ENCODE peak calls at places on chromosome 5, in eight cellular contexts. One of them, this sample, is unnamed.

GRCh38 chr5:58582004-58582403 is 871 bp upstream of the RAB3C start:
- DNase-seq in progenitor cell of endocrine pancreas: peak
- DNase-seq in NCI-H1092 treated with DMSO at 0.1 percent for 48 hours: peak
- DNase-seq in HFFc6: no peak
- DNase-seq in stimulated activated CD4-positive, alpha-beta T cell treated with anti-CD3 and anti-CD28 coated beads, Interleukin-12 subunit alpha, Interleukin-12 subunit beta, amount 100 ng/mL, for 4 hours: no peak
- DNase-seq in cardiac muscle cell: peak
- DNase-seq in hepatic stellate cell: no peak
- DNase-seq in AML-193: peak
- DNase-seq in this sample: peak

GRCh38 chr5:176676361-176676824 is 29.1 kb downstream of the TSPAN17 start:
- DNase-seq in progenitor cell of endocrine pancreas: no peak
- DNase-seq in AML-193: no peak
- DNase-seq in cardiac muscle cell: peak
- DNase-seq in NCI-H1092 treated with DMSO at 0.1 percent for 48 hours: no peak
- DNase-seq in HFFc6: peak
- DNase-seq in stimulated activated CD4-positive, alpha-beta T cell treated with anti-CD3 and anti-CD28 coated beads, Interleukin-12 subunit alpha, Interleukin-12 subunit beta, amount 100 ng/mL, for 4 hours: no peak
- DNase-seq in hepatic stellate cell: peak
- DNase-seq in this sample: no peak

GRCh38 chr5:113059232-113059805 is 82.7 kb downstream of the DCP2 start:
- DNase-seq in NCI-H1092 treated with DMSO at 0.1 percent for 48 hours: peak
- DNase-seq in HFFc6: no peak
- DNase-seq in progenitor cell of endocrine pancreas: no peak
- DNase-seq in cardiac muscle cell: no peak
- DNase-seq in AML-193: no peak
- DNase-seq in hepatic stellate cell: no peak
- DNase-seq in stimulated activated CD4-positive, alpha-beta T cell treated with anti-CD3 and anti-CD28 coated beads, Interleukin-12 subunit alpha, Interleukin-12 subunit beta, amount 100 ng/mL, for 4 hours: no peak
- DNase-seq in this sample: no peak

GRCh38 chr5:161846731-161847130 is 1.2 kb upstream of the GABRA1 start:
- DNase-seq in progenitor cell of endocrine pancreas: peak
- DNase-seq in HFFc6: no peak
- DNase-seq in stimulated activated CD4-positive, alpha-beta T cell treated with anti-CD3 and anti-CD28 coated beads, Interleukin-12 subunit alpha, Interleukin-12 subunit beta, amount 100 ng/mL, for 4 hours: no peak
- DNase-seq in hepatic stellate cell: no peak
- DNase-seq in NCI-H1092 treated with DMSO at 0.1 percent for 48 hours: no peak
- DNase-seq in AML-193: no peak
- DNase-seq in cardiac muscle cell: peak
- DNase-seq in this sample: no peak

GRCh38 chr5:81856948-81857928 is 106.3 kb upstream of the SSBP2 start:
- DNase-seq in HFFc6: no peak
- DNase-seq in AML-193: peak
- DNase-seq in NCI-H1092 treated with DMSO at 0.1 percent for 48 hours: peak
- DNase-seq in cardiac muscle cell: peak
- DNase-seq in progenitor cell of endocrine pancreas: no peak
- DNase-seq in hepatic stellate cell: no peak
- DNase-seq in stimulated activated CD4-positive, alpha-beta T cell treated with anti-CD3 and anti-CD28 coated beads, Interleukin-12 subunit alpha, Interleukin-12 subunit beta, amount 100 ng/mL, for 4 hours: no peak
- DNase-seq in this sample: peak

GRCh38 chr5:79697222-79698164 is 7.9 kb downstream of the CMYA5 start:
- DNase-seq in AML-193: peak
- DNase-seq in progenitor cell of endocrine pancreas: no peak
- DNase-seq in hepatic stellate cell: no peak
- DNase-seq in HFFc6: no peak
- DNase-seq in cardiac muscle cell: peak
- DNase-seq in NCI-H1092 treated with DMSO at 0.1 percent for 48 hours: no peak
- DNase-seq in stimulated activated CD4-positive, alpha-beta T cell treated with anti-CD3 and anti-CD28 coated beads, Interleukin-12 subunit alpha, Interleukin-12 subunit beta, amount 100 ng/mL, for 4 hours: no peak
- DNase-seq in this sample: no peak

GRCh38 chr5:17395516-17395915 is 102.5 kb upstream of the TAF11L2 start:
- DNase-seq in AML-193: no peak
- DNase-seq in stimulated activated CD4-positive, alpha-beta T cell treated with anti-CD3 and anti-CD28 coated beads, Interleukin-12 subunit alpha, Interleukin-12 subunit beta, amount 100 ng/mL, for 4 hours: no peak
- DNase-seq in HFFc6: no peak
- DNase-seq in NCI-H1092 treated with DMSO at 0.1 percent for 48 hours: no peak
- DNase-seq in hepatic stellate cell: no peak
- DNase-seq in cardiac muscle cell: no peak
- DNase-seq in progenitor cell of endocrine pancreas: no peak
- DNase-seq in this sample: no peak

GRCh38 chr5:180080670-180081280 is 9.2 kb upstream of the RNF130 start:
- DNase-seq in hepatic stellate cell: no peak
- DNase-seq in progenitor cell of endocrine pancreas: no peak
- DNase-seq in AML-193: no peak
- DNase-seq in stimulated activated CD4-positive, alpha-beta T cell treated with anti-CD3 and anti-CD28 coated beads, Interleukin-12 subunit alpha, Interleukin-12 subunit beta, amount 100 ng/mL, for 4 hours: peak
- DNase-seq in HFFc6: no peak
- DNase-seq in cardiac muscle cell: no peak
- DNase-seq in NCI-H1092 treated with DMSO at 0.1 percent for 48 hours: no peak
- DNase-seq in this sample: no peak

GRCh38 chr5:78211052-78211451 is 83.4 kb downstream of the AP3B1 start:
- DNase-seq in progenitor cell of endocrine pancreas: no peak
- DNase-seq in HFFc6: no peak
- DNase-seq in AML-193: no peak
- DNase-seq in hepatic stellate cell: no peak
- DNase-seq in stimulated activated CD4-positive, alpha-beta T cell treated with anti-CD3 and anti-CD28 coated beads, Interleukin-12 subunit alpha, Interleukin-12 subunit beta, amount 100 ng/mL, for 4 hours: no peak
- DNase-seq in cardiac muscle cell: no peak
- DNase-seq in NCI-H1092 treated with DMSO at 0.1 percent for 48 hours: no peak
- DNase-seq in this sample: no peak

GRCh38 chr5:65394078-65394477 is 87.6 kb downstream of the ADAMTS6 start:
- DNase-seq in NCI-H1092 treated with DMSO at 0.1 percent for 48 hours: peak
- DNase-seq in cardiac muscle cell: no peak
- DNase-seq in hepatic stellate cell: peak
- DNase-seq in HFFc6: peak
- DNase-seq in progenitor cell of endocrine pancreas: no peak
- DNase-seq in stimulated activated CD4-positive, alpha-beta T cell treated with anti-CD3 and anti-CD28 coated beads, Interleukin-12 subunit alpha, Interleukin-12 subunit beta, amount 100 ng/mL, for 4 hours: no peak
- DNase-seq in AML-193: peak
- DNase-seq in this sample: no peak

GRCh38 chr5:109725135-109725534 is 35.4 kb downstream of the MAN2A1 start:
- DNase-seq in progenitor cell of endocrine pancreas: no peak
- DNase-seq in NCI-H1092 treated with DMSO at 0.1 percent for 48 hours: no peak
- DNase-seq in hepatic stellate cell: no peak
- DNase-seq in stimulated activated CD4-positive, alpha-beta T cell treated with anti-CD3 and anti-CD28 coated beads, Interleukin-12 subunit alpha, Interleukin-12 subunit beta, amount 100 ng/mL, for 4 hours: no peak
- DNase-seq in AML-193: no peak
- DNase-seq in cardiac muscle cell: no peak
- DNase-seq in HFFc6: no peak
- DNase-seq in this sample: no peak

GRCh38 chr5:75189353-75189752 is 47.3 kb downstream of the ANKRD31 start:
- DNase-seq in cardiac muscle cell: no peak
- DNase-seq in HFFc6: no peak
- DNase-seq in hepatic stellate cell: no peak
- DNase-seq in progenitor cell of endocrine pancreas: no peak
- DNase-seq in NCI-H1092 treated with DMSO at 0.1 percent for 48 hours: no peak
- DNase-seq in AML-193: no peak
- DNase-seq in stimulated activated CD4-positive, alpha-beta T cell treated with anti-CD3 and anti-CD28 coated beads, Interleukin-12 subunit alpha, Interleukin-12 subunit beta, amount 100 ng/mL, for 4 hours: no peak
- DNase-seq in this sample: no peak

GRCh38 chr5:54249210-54250028 is 61.0 kb downstream of the ARL15 start:
- DNase-seq in progenitor cell of endocrine pancreas: no peak
- DNase-seq in cardiac muscle cell: peak
- DNase-seq in NCI-H1092 treated with DMSO at 0.1 percent for 48 hours: no peak
- DNase-seq in hepatic stellate cell: peak
- DNase-seq in AML-193: peak
- DNase-seq in HFFc6: peak
- DNase-seq in stimulated activated CD4-positive, alpha-beta T cell treated with anti-CD3 and anti-CD28 coated beads, Interleukin-12 subunit alpha, Interleukin-12 subunit beta, amount 100 ng/mL, for 4 hours: no peak
- DNase-seq in this sample: no peak

GRCh38 chr5:65512170-65512937 is 30.6 kb upstream of the ADAMTS6 start:
- DNase-seq in stimulated activated CD4-positive, alpha-beta T cell treated with anti-CD3 and anti-CD28 coated beads, Interleukin-12 subunit alpha, Interleukin-12 subunit beta, amount 100 ng/mL, for 4 hours: no peak
- DNase-seq in hepatic stellate cell: no peak
- DNase-seq in progenitor cell of endocrine pancreas: no peak
- DNase-seq in NCI-H1092 treated with DMSO at 0.1 percent for 48 hours: no peak
- DNase-seq in cardiac muscle cell: no peak
- DNase-seq in AML-193: no peak
- DNase-seq in HFFc6: no peak
- DNase-seq in this sample: no peak

GRCh38 chr5:134552301-134552700 is 26.8 kb downstream of the JADE2 start:
- DNase-seq in stimulated activated CD4-positive, alpha-beta T cell treated with anti-CD3 and anti-CD28 coated beads, Interleukin-12 subunit alpha, Interleukin-12 subunit beta, amount 100 ng/mL, for 4 hours: no peak
- DNase-seq in NCI-H1092 treated with DMSO at 0.1 percent for 48 hours: no peak
- DNase-seq in HFFc6: peak
- DNase-seq in cardiac muscle cell: no peak
- DNase-seq in progenitor cell of endocrine pancreas: no peak
- DNase-seq in hepatic stellate cell: peak
- DNase-seq in AML-193: no peak
- DNase-seq in this sample: no peak

GRCh38 chr5:160438316-160439204 is 16.9 kb downstream of the PTTG1 start:
- DNase-seq in stimulated activated CD4-positive, alpha-beta T cell treated with anti-CD3 and anti-CD28 coated beads, Interleukin-12 subunit alpha, Interleukin-12 subunit beta, amount 100 ng/mL, for 4 hours: peak
- DNase-seq in NCI-H1092 treated with DMSO at 0.1 percent for 48 hours: peak
- DNase-seq in AML-193: peak
- DNase-seq in hepatic stellate cell: peak
- DNase-seq in progenitor cell of endocrine pancreas: no peak
- DNase-seq in HFFc6: peak
- DNase-seq in cardiac muscle cell: peak
- DNase-seq in this sample: peak

GRCh38 chr5:142239394-142240159 is 85.2 kb downstream of the SPRY4 start:
- DNase-seq in stimulated activated CD4-positive, alpha-beta T cell treated with anti-CD3 and anti-CD28 coated beads, Interleukin-12 subunit alpha, Interleukin-12 subunit beta, amount 100 ng/mL, for 4 hours: no peak
- DNase-seq in cardiac muscle cell: no peak
- DNase-seq in hepatic stellate cell: no peak
- DNase-seq in NCI-H1092 treated with DMSO at 0.1 percent for 48 hours: no peak
- DNase-seq in progenitor cell of endocrine pancreas: no peak
- DNase-seq in AML-193: no peak
- DNase-seq in HFFc6: no peak
- DNase-seq in this sample: peak

GRCh38 chr5:6728011-6728794 is 15.0 kb downstream of the TENT4A start:
- DNase-seq in hepatic stellate cell: no peak
- DNase-seq in HFFc6: no peak
- DNase-seq in progenitor cell of endocrine pancreas: no peak
- DNase-seq in stimulated activated CD4-positive, alpha-beta T cell treated with anti-CD3 and anti-CD28 coated beads, Interleukin-12 subunit alpha, Interleukin-12 subunit beta, amount 100 ng/mL, for 4 hours: no peak
- DNase-seq in AML-193: no peak
- DNase-seq in NCI-H1092 treated with DMSO at 0.1 percent for 48 hours: peak
- DNase-seq in cardiac muscle cell: no peak
- DNase-seq in this sample: no peak

GRCh38 chr5:7078090-7078489 is 317.8 kb upstream of the ADCY2 start:
- DNase-seq in progenitor cell of endocrine pancreas: no peak
- DNase-seq in AML-193: no peak
- DNase-seq in NCI-H1092 treated with DMSO at 0.1 percent for 48 hours: no peak
- DNase-seq in hepatic stellate cell: no peak
- DNase-seq in HFFc6: no peak
- DNase-seq in cardiac muscle cell: no peak
- DNase-seq in stimulated activated CD4-positive, alpha-beta T cell treated with anti-CD3 and anti-CD28 coated beads, Interleukin-12 subunit alpha, Interleukin-12 subunit beta, amount 100 ng/mL, for 4 hours: no peak
- DNase-seq in this sample: peak

This sample was measured in NCI-H748 treated with DMSO at 0.1 percent for 48 hours.